ENCODE peak calls at places on chromosome 3, in five cellular contexts. C is choroid plexus epithelial cell; X is adrenal gland; O is GM12865; N is CD8-positive, alpha-beta T cell. D is an unnamed sample.

GRCh38 chr3:196093271-196094111 is 11.6 kb upstream of the TFRC start:
- DNase-seq in C (peak), X (no peak), O (peak), N (no peak), D (no peak)

GRCh38 chr3:42037318-42037945 is 53.7 kb upstream of the TRAK1 start:
- DNase-seq in C (no peak), X (no peak), O (peak), N (no peak), D (peak)

GRCh38 chr3:72329354-72329753 is 518.9 kb downstream of the SHQ1 start:
- DNase-seq in C (no peak), X (peak), O (no peak), N (no peak), D (no peak)

GRCh38 chr3:11660242-11660641 is 16.5 kb upstream of the VGLL4 start:
- DNase-seq in C (no peak), X (no peak), O (no peak), N (no peak), D (no peak)

GRCh38 chr3:152302521-152303021 is 33.8 kb downstream of the MBNL1 start:
- DNase-seq in C (peak), X (peak), O (peak), N (no peak), D (no peak)

GRCh38 chr3:12812812-12813211 is 16.3 kb downstream of the CAND2 start:
- DNase-seq in C (no peak), X (no peak), O (no peak), N (no peak), D (no peak)

GRCh38 chr3:9121366-9121765 is 128.1 kb downstream of the SRGAP3 start:
- DNase-seq in C (no peak), X (no peak), O (no peak), N (no peak), D (no peak)

GRCh38 chr3:111924283-111924682 is 54.5 kb upstream of the ABHD10 start:
- DNase-seq in C (no peak), X (peak), O (no peak), N (no peak), D (no peak)

GRCh38 chr3:112339609-112340008 is 6.7 kb downstream of the CD200 start:
- DNase-seq in C (no peak), X (no peak), O (no peak), N (no peak), D (no peak)

GRCh38 chr3:177262396-177262795 is 65.1 kb upstream of the TBL1XR1 start:
- DNase-seq in C (peak), X (no peak), O (no peak), N (no peak), D (no peak)

GRCh38 chr3:193788189-193788946 is 195.4 kb downstream of the OPA1 start:
- DNase-seq in C (peak), X (peak), O (peak), N (no peak), D (peak)

GRCh38 chr3:101810023-101810415 is 31.0 kb downstream of the NXPE3 start:
- DNase-seq in C (no peak), X (no peak), O (no peak), N (no peak), D (no peak)

DNA sequence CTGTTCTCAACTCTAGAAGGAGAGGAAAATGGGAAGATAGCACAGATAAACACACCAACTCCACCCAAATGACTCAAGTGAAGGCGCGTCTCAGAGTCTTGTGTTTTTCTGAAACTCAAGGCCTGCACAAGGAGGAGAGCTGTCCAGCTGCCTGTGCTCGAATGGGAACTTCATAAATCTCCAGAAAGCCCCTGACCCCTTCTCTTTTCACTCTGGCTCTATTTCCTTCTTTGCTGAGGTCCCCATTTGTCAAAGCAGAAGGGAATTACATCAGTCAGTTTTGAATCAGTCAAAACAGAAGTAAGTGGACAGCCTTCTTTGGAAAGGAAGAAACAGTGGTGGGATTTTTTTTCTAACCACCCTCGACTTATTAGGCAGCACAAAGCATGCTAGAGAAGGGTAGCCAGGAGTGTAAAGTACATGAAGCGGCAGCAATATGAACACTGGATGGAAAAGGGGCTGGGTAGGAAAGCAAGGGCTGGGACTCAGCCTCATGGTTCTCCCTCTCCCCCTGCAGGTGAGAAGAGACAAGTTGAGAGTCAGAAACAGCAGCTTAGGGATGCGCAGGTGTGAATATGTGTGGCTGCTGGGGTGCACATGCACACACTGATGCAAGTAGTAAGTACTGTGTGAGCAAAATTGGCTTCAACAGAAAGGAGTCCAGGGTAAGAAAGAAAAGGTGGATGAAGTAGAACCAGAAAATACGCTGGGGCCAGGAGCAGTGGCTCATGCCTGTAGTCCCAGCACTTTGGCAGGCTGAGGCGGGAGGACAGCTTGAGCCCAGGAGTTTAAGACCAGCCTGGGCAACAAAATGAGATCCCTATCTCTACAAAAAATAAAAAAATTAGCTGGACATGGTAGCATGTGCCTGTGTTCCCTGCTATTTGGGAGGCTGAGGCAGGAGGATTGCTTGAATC is 36.6 kb upstream of the MAGEF1 start:
- DNase-seq in C (peak), X (no peak), O (peak), N (no peak), D (peak)
- TF ChIP-seq CTCF in C (peak), X (no peak), O (peak), N (no peak), D (peak)

DNA sequence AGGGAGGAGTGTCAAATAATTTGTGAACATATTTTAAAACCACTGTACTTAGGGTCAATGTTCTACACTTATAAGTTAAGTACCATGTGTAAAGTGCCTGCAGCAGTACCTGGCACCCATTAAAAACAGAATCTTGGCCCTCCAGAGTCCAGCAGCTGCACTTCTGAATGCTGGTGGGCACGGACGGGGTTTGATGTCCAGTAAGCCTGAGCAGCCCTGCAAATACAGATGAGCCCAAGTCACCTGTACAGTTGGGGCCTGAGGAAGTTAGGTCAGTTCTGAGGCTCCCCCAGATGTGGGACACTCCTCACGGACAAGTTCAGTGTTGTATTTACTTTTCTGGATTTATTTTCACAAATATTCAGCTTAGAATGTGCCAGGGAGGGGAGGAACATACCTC is 150.0 kb upstream of the CTDSPL start:
- DNase-seq in C (no peak), X (no peak), O (no peak), N (no peak), D (no peak)
- H3K4me3 ChIP-seq in C (no peak), X (no peak), O (no peak), N (no peak), D (no peak)

GRCh38 chr3:155747867-155748266 is 3.0 kb upstream of the PLCH1 start:
- DNase-seq in C (no peak), X (no peak), O (no peak), N (no peak), D (no peak)

GRCh38 chr3:155747286-155747685 is 2.4 kb upstream of the PLCH1 start:
- DNase-seq in C (no peak), X (no peak), O (no peak), N (no peak), D (no peak)

GRCh38 chr3:155748611-155749365 is 3.9 kb upstream of the PLCH1 start:
- DNase-seq in C (peak), X (no peak), O (no peak), N (no peak), D (no peak)

DNA sequence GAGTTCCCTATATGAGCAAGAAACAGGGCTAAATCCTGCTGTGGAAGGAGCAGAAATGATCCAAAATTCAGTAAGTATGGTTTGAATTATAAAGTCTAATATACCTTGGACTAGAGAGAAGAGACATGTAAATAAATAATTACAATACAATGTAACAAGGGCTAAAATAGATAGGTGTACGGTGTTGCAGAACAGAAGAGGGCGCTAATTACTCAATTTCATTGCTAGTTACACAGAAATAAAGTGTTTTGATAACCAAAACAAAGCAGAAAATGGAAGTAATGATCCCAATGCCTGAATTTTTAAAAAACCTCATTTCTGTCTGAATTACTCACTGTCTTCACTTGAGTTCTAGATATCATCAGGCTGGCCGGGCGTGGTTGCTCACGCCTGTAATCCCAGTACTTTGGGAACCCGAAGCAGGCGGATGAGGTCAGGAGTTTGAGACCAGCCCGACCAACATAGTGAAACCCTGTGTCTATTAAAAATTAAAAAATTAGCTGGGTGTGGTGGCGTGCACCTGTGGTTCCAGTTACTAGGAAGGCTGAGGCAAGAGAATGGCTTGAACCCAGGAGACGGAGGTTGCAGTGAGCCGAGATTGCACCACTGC is 8.3 kb upstream of the PLCH1 start:
- DNase-seq in C (peak), X (no peak), O (peak), N (no peak), D (peak)
- TF ChIP-seq CTCF in C (peak), X (peak), O (peak), N (peak), D (peak)

GRCh38 chr3:98764692-98765002 is 1.5 kb downstream of the ST3GAL6 start:
- DNase-seq in C (no peak), X (no peak), O (no peak), N (no peak), D (no peak)
- H3K4me3 ChIP-seq in C (no peak), X (no peak), O (no peak), N (no peak), D (no peak)

D was measured in bronchial epithelial cell.